ENCODE peak calls at places on chromosome 10, in ten cellular contexts. One of them, this sample, is unnamed. For H3K4me1, the result is how much of the 10 kb centered on the place peaks cover.

GRCh38 chr10:97515260-97515978 is 16.7 kb downstream of the UBTD1 start:
- DNase-seq in CD4-positive, CD25-positive, alpha-beta regulatory T cell: no peak
- DNase-seq in effector memory CD4-positive, alpha-beta T cell: no peak
- DNase-seq in mesendoderm: no peak
- DNase-seq in OCI-LY7: no peak
- DNase-seq in fibroblast of lung: no peak
- DNase-seq in suprapubic skin: no peak
- DNase-seq in keratinocyte: no peak
- DNase-seq in SJSA1: no peak
- DNase-seq in thyroid gland: no peak
- DNase-seq in this sample: no peak

GRCh38 chr10:88342733-88343310 is 240.3 kb downstream of the RNLS start:
- DNase-seq in keratinocyte: no peak
- DNase-seq in OCI-LY7: no peak
- DNase-seq in mesendoderm: no peak
- DNase-seq in CD4-positive, CD25-positive, alpha-beta regulatory T cell: no peak
- DNase-seq in suprapubic skin: no peak
- DNase-seq in fibroblast of lung: no peak
- DNase-seq in thyroid gland: no peak
- DNase-seq in effector memory CD4-positive, alpha-beta T cell: no peak
- DNase-seq in SJSA1: no peak
- DNase-seq in this sample: no peak

GRCh38 chr10:131035779-131036178 is 275.7 kb downstream of the TCERG1L start:
- DNase-seq in suprapubic skin: no peak
- DNase-seq in effector memory CD4-positive, alpha-beta T cell: no peak
- DNase-seq in keratinocyte: no peak
- DNase-seq in CD4-positive, CD25-positive, alpha-beta regulatory T cell: no peak
- DNase-seq in SJSA1: no peak
- DNase-seq in fibroblast of lung: no peak
- DNase-seq in OCI-LY7: no peak
- DNase-seq in mesendoderm: no peak
- DNase-seq in thyroid gland: no peak
- DNase-seq in this sample: no peak

GRCh38 chr10:69772933-69773704 is 28.6 kb upstream of the COL13A1 start:
- DNase-seq in CD4-positive, CD25-positive, alpha-beta regulatory T cell: no peak
- DNase-seq in suprapubic skin: no peak
- DNase-seq in mesendoderm: no peak
- DNase-seq in SJSA1: no peak
- DNase-seq in OCI-LY7: no peak
- DNase-seq in fibroblast of lung: no peak
- DNase-seq in keratinocyte: no peak
- DNase-seq in effector memory CD4-positive, alpha-beta T cell: no peak
- DNase-seq in thyroid gland: no peak
- DNase-seq in this sample: no peak

GRCh38 chr10:21100871-21101514 is 203.9 kb upstream of the NEBL start:
- DNase-seq in effector memory CD4-positive, alpha-beta T cell: no peak
- DNase-seq in thyroid gland: no peak
- DNase-seq in OCI-LY7: no peak
- DNase-seq in mesendoderm: no peak
- DNase-seq in keratinocyte: no peak
- DNase-seq in SJSA1: no peak
- DNase-seq in suprapubic skin: no peak
- DNase-seq in fibroblast of lung: peak
- DNase-seq in CD4-positive, CD25-positive, alpha-beta regulatory T cell: no peak
- DNase-seq in this sample: no peak

GRCh38 chr10:2214805-2215204 is 477.5 kb upstream of the ADARB2 start:
- DNase-seq in mesendoderm: no peak
- DNase-seq in keratinocyte: peak
- DNase-seq in OCI-LY7: no peak
- DNase-seq in SJSA1: no peak
- DNase-seq in suprapubic skin: no peak
- DNase-seq in fibroblast of lung: no peak
- DNase-seq in CD4-positive, CD25-positive, alpha-beta regulatory T cell: no peak
- DNase-seq in thyroid gland: no peak
- DNase-seq in effector memory CD4-positive, alpha-beta T cell: no peak
- DNase-seq in this sample: no peak

GRCh38 chr10:34994565-34995142 is 95.5 kb downstream of the CUL2 start:
- DNase-seq in effector memory CD4-positive, alpha-beta T cell: peak
- DNase-seq in SJSA1: peak
- DNase-seq in fibroblast of lung: peak
- DNase-seq in keratinocyte: peak
- DNase-seq in CD4-positive, CD25-positive, alpha-beta regulatory T cell: peak
- DNase-seq in thyroid gland: peak
- DNase-seq in suprapubic skin: no peak
- DNase-seq in OCI-LY7: peak
- DNase-seq in mesendoderm: peak
- DNase-seq in this sample: peak

GRCh38 chr10:82252081-82252480 is 377.1 kb downstream of the NRG3 start:
- DNase-seq in SJSA1: no peak
- DNase-seq in mesendoderm: no peak
- DNase-seq in CD4-positive, CD25-positive, alpha-beta regulatory T cell: no peak
- DNase-seq in keratinocyte: no peak
- DNase-seq in fibroblast of lung: no peak
- DNase-seq in OCI-LY7: no peak
- DNase-seq in effector memory CD4-positive, alpha-beta T cell: no peak
- DNase-seq in thyroid gland: no peak
- DNase-seq in suprapubic skin: no peak
- DNase-seq in this sample: no peak

GRCh38 chr10:59877191-59877671 is 29.1 kb downstream of the CCDC6 start:
- DNase-seq in CD4-positive, CD25-positive, alpha-beta regulatory T cell: no peak
- DNase-seq in mesendoderm: no peak
- DNase-seq in OCI-LY7: no peak
- DNase-seq in keratinocyte: no peak
- DNase-seq in thyroid gland: no peak
- DNase-seq in effector memory CD4-positive, alpha-beta T cell: no peak
- DNase-seq in SJSA1: no peak
- DNase-seq in suprapubic skin: no peak
- DNase-seq in fibroblast of lung: peak
- DNase-seq in this sample: no peak

GRCh38 chr10:110617455-110618162 is 26.5 kb upstream of the RBM20 start:
- DNase-seq in fibroblast of lung: no peak
- DNase-seq in OCI-LY7: peak
- DNase-seq in keratinocyte: no peak
- DNase-seq in suprapubic skin: no peak
- DNase-seq in thyroid gland: no peak
- DNase-seq in CD4-positive, CD25-positive, alpha-beta regulatory T cell: peak
- DNase-seq in effector memory CD4-positive, alpha-beta T cell: no peak
- DNase-seq in SJSA1: no peak
- DNase-seq in mesendoderm: no peak
- DNase-seq in this sample: no peak

GRCh38 chr10:26887611-26888215 is 27.0 kb upstream of the ABI1 start:
- DNase-seq in effector memory CD4-positive, alpha-beta T cell: no peak
- DNase-seq in CD4-positive, CD25-positive, alpha-beta regulatory T cell: no peak
- DNase-seq in OCI-LY7: no peak
- DNase-seq in thyroid gland: no peak
- DNase-seq in SJSA1: no peak
- DNase-seq in keratinocyte: no peak
- DNase-seq in fibroblast of lung: no peak
- DNase-seq in mesendoderm: no peak
- DNase-seq in suprapubic skin: no peak
- DNase-seq in this sample: no peak

GRCh38 chr10:69089638-69090599 is 2.0 kb downstream of the SRGN start:
- DNase-seq in SJSA1: no peak
- DNase-seq in keratinocyte: no peak
- DNase-seq in OCI-LY7: no peak
- DNase-seq in suprapubic skin: no peak
- DNase-seq in mesendoderm: no peak
- DNase-seq in fibroblast of lung: peak
- DNase-seq in CD4-positive, CD25-positive, alpha-beta regulatory T cell: peak
- DNase-seq in effector memory CD4-positive, alpha-beta T cell: peak
- DNase-seq in thyroid gland: peak
- DNase-seq in this sample: peak

GRCh38 chr10:110336111-110336721 is 31.5 kb upstream of the SMNDC1 start:
- DNase-seq in CD4-positive, CD25-positive, alpha-beta regulatory T cell: peak
- DNase-seq in thyroid gland: no peak
- DNase-seq in fibroblast of lung: peak
- DNase-seq in OCI-LY7: no peak
- DNase-seq in SJSA1: peak
- DNase-seq in suprapubic skin: no peak
- DNase-seq in effector memory CD4-positive, alpha-beta T cell: no peak
- DNase-seq in keratinocyte: peak
- DNase-seq in mesendoderm: peak
- DNase-seq in this sample: no peak

GRCh38 chr10:121927361-121927840 is 430 bp downstream of the ATE1 start:
- DNase-seq in thyroid gland: peak
- DNase-seq in mesendoderm: peak
- DNase-seq in OCI-LY7: peak
- DNase-seq in fibroblast of lung: peak
- DNase-seq in SJSA1: peak
- DNase-seq in keratinocyte: no peak
- DNase-seq in suprapubic skin: peak
- DNase-seq in effector memory CD4-positive, alpha-beta T cell: peak
- DNase-seq in CD4-positive, CD25-positive, alpha-beta regulatory T cell: peak
- DNase-seq in this sample: no peak

GRCh38 chr10:113921571-113922370 is 67.3 kb downstream of the NHLRC2 start:
- DNase-seq in OCI-LY7: no peak
- DNase-seq in fibroblast of lung: peak
- DNase-seq in suprapubic skin: no peak
- DNase-seq in mesendoderm: no peak
- DNase-seq in CD4-positive, CD25-positive, alpha-beta regulatory T cell: no peak
- DNase-seq in keratinocyte: no peak
- DNase-seq in effector memory CD4-positive, alpha-beta T cell: no peak
- DNase-seq in SJSA1: no peak
- DNase-seq in thyroid gland: no peak
- DNase-seq in this sample: no peak
- H3K27ac ChIP-seq in OCI-LY7: no peak
- H3K27ac ChIP-seq in fibroblast of lung: no peak
- H3K27ac ChIP-seq in suprapubic skin: no peak
- H3K27ac ChIP-seq in mesendoderm: no peak
- H3K27ac ChIP-seq in CD4-positive, CD25-positive, alpha-beta regulatory T cell: no peak
- H3K27ac ChIP-seq in keratinocyte: no peak
- H3K27ac ChIP-seq in effector memory CD4-positive, alpha-beta T cell: no peak
- H3K27ac ChIP-seq in SJSA1: no peak
- H3K27ac ChIP-seq in thyroid gland: no peak
- H3K27ac ChIP-seq in this sample: no peak

DNA sequence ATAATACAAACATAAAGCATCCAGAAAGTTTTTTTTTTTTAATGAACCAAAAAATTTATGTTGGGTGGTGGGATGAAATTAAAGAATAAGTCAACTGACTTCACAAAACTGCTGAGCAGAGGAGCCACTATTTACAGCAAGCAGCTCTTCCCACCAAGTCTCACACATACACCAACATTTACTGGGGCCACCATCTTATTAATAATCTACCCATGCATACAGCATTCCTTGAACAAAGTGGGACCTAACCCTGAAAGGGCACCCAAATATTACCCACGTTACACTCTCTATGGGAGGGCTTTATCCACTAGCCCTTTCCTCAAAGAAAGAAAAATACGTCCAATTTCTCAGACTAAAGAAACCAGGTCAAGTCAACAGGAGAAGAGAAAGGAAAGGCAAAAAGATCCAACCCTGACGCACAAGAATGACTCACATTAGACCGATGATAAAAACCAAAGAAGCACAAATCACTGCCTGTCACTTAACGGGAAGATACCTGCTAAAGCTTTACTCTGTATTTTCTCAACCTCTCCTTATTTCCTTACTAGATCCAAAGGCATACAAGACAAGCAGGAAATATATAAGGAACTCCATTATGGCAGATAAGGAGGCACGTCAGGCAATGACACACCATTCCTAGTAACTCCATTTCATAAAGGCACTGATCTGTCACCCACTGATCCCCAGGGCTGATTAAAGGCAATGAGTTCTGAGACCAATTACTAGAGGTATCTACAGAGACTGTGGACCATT is 141.8 kb upstream of the ASAH2 start:
- DNase-seq in thyroid gland: no peak
- DNase-seq in mesendoderm: no peak
- DNase-seq in CD4-positive, CD25-positive, alpha-beta regulatory T cell: no peak
- DNase-seq in effector memory CD4-positive, alpha-beta T cell: no peak
- DNase-seq in suprapubic skin: no peak
- DNase-seq in SJSA1: no peak
- DNase-seq in fibroblast of lung: no peak
- DNase-seq in keratinocyte: no peak
- DNase-seq in OCI-LY7: no peak
- DNase-seq in this sample: no peak
- H3K4me3 ChIP-seq in thyroid gland: no peak
- H3K4me3 ChIP-seq in mesendoderm: no peak
- H3K4me3 ChIP-seq in CD4-positive, CD25-positive, alpha-beta regulatory T cell: peak
- H3K4me3 ChIP-seq in effector memory CD4-positive, alpha-beta T cell: no peak
- H3K4me3 ChIP-seq in suprapubic skin: no peak
- H3K4me3 ChIP-seq in SJSA1: no peak
- H3K4me3 ChIP-seq in fibroblast of lung: no peak
- H3K4me3 ChIP-seq in keratinocyte: peak
- H3K4me3 ChIP-seq in OCI-LY7: no peak
- H3K4me3 ChIP-seq in this sample: no peak

GRCh38 chr10:77392236-77392721 is 245.3 kb downstream of the KCNMA1 start:
- DNase-seq in CD4-positive, CD25-positive, alpha-beta regulatory T cell: no peak
- DNase-seq in keratinocyte: no peak
- DNase-seq in OCI-LY7: no peak
- DNase-seq in effector memory CD4-positive, alpha-beta T cell: no peak
- DNase-seq in SJSA1: peak
- DNase-seq in mesendoderm: no peak
- DNase-seq in fibroblast of lung: peak
- DNase-seq in suprapubic skin: peak
- DNase-seq in thyroid gland: no peak
- DNase-seq in this sample: no peak
- H3K4me1 ChIP-seq in CD4-positive, CD25-positive, alpha-beta regulatory T cell: under half
- H3K4me1 ChIP-seq in keratinocyte: under half
- H3K4me1 ChIP-seq in OCI-LY7: under half
- H3K4me1 ChIP-seq in effector memory CD4-positive, alpha-beta T cell: under half
- H3K4me1 ChIP-seq in SJSA1: half or more
- H3K4me1 ChIP-seq in mesendoderm: under half
- H3K4me1 ChIP-seq in fibroblast of lung: under half
- H3K4me1 ChIP-seq in suprapubic skin: under half
- H3K4me1 ChIP-seq in thyroid gland: under half
- H3K4me1 ChIP-seq in this sample: under half

GRCh38 chr10:48527691-48528212 is 77.1 kb downstream of the ARHGAP22 start:
- DNase-seq in suprapubic skin: peak
- DNase-seq in fibroblast of lung: no peak
- DNase-seq in OCI-LY7: no peak
- DNase-seq in thyroid gland: no peak
- DNase-seq in effector memory CD4-positive, alpha-beta T cell: no peak
- DNase-seq in CD4-positive, CD25-positive, alpha-beta regulatory T cell: no peak
- DNase-seq in mesendoderm: no peak
- DNase-seq in keratinocyte: no peak
- DNase-seq in SJSA1: peak
- DNase-seq in this sample: no peak

GRCh38 chr10:48525113-48525512 is 79.8 kb downstream of the ARHGAP22 start:
- DNase-seq in OCI-LY7: no peak
- DNase-seq in thyroid gland: no peak
- DNase-seq in SJSA1: no peak
- DNase-seq in effector memory CD4-positive, alpha-beta T cell: no peak
- DNase-seq in keratinocyte: no peak
- DNase-seq in suprapubic skin: peak
- DNase-seq in fibroblast of lung: no peak
- DNase-seq in mesendoderm: no peak
- DNase-seq in CD4-positive, CD25-positive, alpha-beta regulatory T cell: no peak
- DNase-seq in this sample: no peak

GRCh38 chr10:48526371-48526821 is 78.5 kb downstream of the ARHGAP22 start:
- DNase-seq in fibroblast of lung: peak
- DNase-seq in OCI-LY7: no peak
- DNase-seq in mesendoderm: no peak
- DNase-seq in SJSA1: peak
- DNase-seq in effector memory CD4-positive, alpha-beta T cell: no peak
- DNase-seq in suprapubic skin: peak
- DNase-seq in CD4-positive, CD25-positive, alpha-beta regulatory T cell: no peak
- DNase-seq in keratinocyte: no peak
- DNase-seq in thyroid gland: no peak
- DNase-seq in this sample: no peak

GRCh38 chr10:48526846-48527505 is 77.9 kb downstream of the ARHGAP22 start:
- DNase-seq in suprapubic skin: peak
- DNase-seq in fibroblast of lung: no peak
- DNase-seq in mesendoderm: no peak
- DNase-seq in keratinocyte: no peak
- DNase-seq in effector memory CD4-positive, alpha-beta T cell: no peak
- DNase-seq in CD4-positive, CD25-positive, alpha-beta regulatory T cell: no peak
- DNase-seq in SJSA1: no peak
- DNase-seq in thyroid gland: no peak
- DNase-seq in OCI-LY7: no peak
- DNase-seq in this sample: no peak

GRCh38 chr10:48525956-48526355 is 78.9 kb downstream of the ARHGAP22 start:
- DNase-seq in mesendoderm: no peak
- DNase-seq in fibroblast of lung: no peak
- DNase-seq in keratinocyte: no peak
- DNase-seq in OCI-LY7: no peak
- DNase-seq in CD4-positive, CD25-positive, alpha-beta regulatory T cell: no peak
- DNase-seq in thyroid gland: no peak
- DNase-seq in suprapubic skin: peak
- DNase-seq in effector memory CD4-positive, alpha-beta T cell: no peak
- DNase-seq in SJSA1: no peak
- DNase-seq in this sample: no peak
- H3K27ac ChIP-seq in mesendoderm: no peak
- H3K27ac ChIP-seq in fibroblast of lung: peak
- H3K27ac ChIP-seq in keratinocyte: no peak
- H3K27ac ChIP-seq in OCI-LY7: no peak
- H3K27ac ChIP-seq in CD4-positive, CD25-positive, alpha-beta regulatory T cell: no peak
- H3K27ac ChIP-seq in thyroid gland: peak
- H3K27ac ChIP-seq in suprapubic skin: no peak
- H3K27ac ChIP-seq in effector memory CD4-positive, alpha-beta T cell: no peak
- H3K27ac ChIP-seq in SJSA1: peak
- H3K27ac ChIP-seq in this sample: no peak